ENCODE peak calls at places on chromosomes 13 and 19, in four cellular contexts. Q, Z, L and M are unnamed samples.

GRCh38 chr13:19810996-19811881 is 28.5 kb upstream of the PSPC1 start:
- DNase-seq in L (no peak), Z (peak; percentile 10), Q (no peak), M (no peak)

GRCh38 chr13:70994204-70994603 is 872.8 kb downstream of the DACH1 start:
- DNase-seq in Q (no peak), Z (no peak), L (no peak), M (no peak)

GRCh38 chr19:9622531-9622930 is 1.5 kb upstream of the ZNF561 start:
- DNase-seq in L (no peak), Q (no peak), Z (no peak), M (no peak)

GRCh38 chr13:42028113-42028799 is 20.2 kb upstream of the DGKH start:
- DNase-seq in Q (peak; percentile 9), Z (peak; percentile 68), L (no peak), M (no peak)

GRCh38 chr19:4506449-4507149 is 11.7 kb downstream of the PLIN4 start:
- DNase-seq in Q (no peak), Z (no peak), L (no peak), M (no peak)

GRCh38 chr19:16575282-16575681 is 3.1 kb upstream of the SLC35E1 start:
- DNase-seq in Z (no peak), L (no peak), Q (no peak), M (no peak)

GRCh38 chr13:75566658-75567057 is 17.1 kb downstream of the UCHL3 start:
- DNase-seq in L (no peak), Z (peak; percentile 31), Q (peak; percentile 2), M (peak; percentile 15)

GRCh38 chr19:43675269-43675879 is 5.4 kb upstream of the PLAUR start:
- DNase-seq in L (peak; percentile 34), Q (peak; percentile 78), Z (no peak), M (no peak)

GRCh38 chr19:4172861-4173473 is 9.4 kb downstream of the SIRT6 start:
- DNase-seq in Z (no peak), L (no peak), Q (peak; percentile 17), M (peak; percentile 84)

GRCh38 chr13:51838235-51838846 is 6.6 kb downstream of the TMEM272 start:
- DNase-seq in Q (no peak), Z (no peak), L (no peak), M (no peak)

GRCh38 chr13:44470623-44471562 is 97.3 kb downstream of the SERP2 start:
- DNase-seq in L (no peak), Z (peak; percentile 29), Q (no peak), M (no peak)

GRCh38 chr13:64371045-64371444 is 2859.1 kb downstream of the PCDH9 start:
- DNase-seq in Z (no peak), L (no peak), Q (no peak), M (no peak)

GRCh38 chr19:18224525-18225354 is 1.5 kb downstream of the PDE4C start:
- DNase-seq in Q (peak; percentile 89), Z (peak; percentile 95), L (peak; percentile 80), M (peak; percentile 99)

GRCh38 chr19:41929536-41930071 is 1.4 kb upstream of the ERFL start:
- DNase-seq in Q (no peak), L (no peak), Z (no peak), M (no peak)

GRCh38 chr13:36919206-36919832 is 719 bp downstream of the SMAD9 start:
- DNase-seq in Q (no peak), Z (peak; percentile 83), L (no peak), M (peak; percentile 75)

GRCh38 chr13:20997301-20998061 is 63.9 kb downstream of the LATS2 start:
- DNase-seq in L (no peak), Q (no peak), Z (no peak), M (no peak)

GRCh38 chr13:112575680-112576079 is 12.3 kb downstream of the TUBGCP3 start:
- DNase-seq in Q (no peak), Z (no peak), L (no peak), M (peak; percentile 35)

GRCh38 chr13:20526664-20527063 is 1.0 kb upstream of the CRYL1 start:
- DNase-seq in L (no peak), Q (no peak), Z (peak; percentile 20), M (no peak)

GRCh38 chr19:50205681-50206138 is 2.3 kb downstream of the MYH14 start:
- DNase-seq in Z (no peak), L (no peak), Q (no peak), M (no peak)

GRCh38 chr13:113774177-113775107 is 15.4 kb downstream of the TMEM255B start:
- DNase-seq in Z (no peak), L (no peak), Q (peak; percentile 19), M (peak; percentile 50)

GRCh38 chr19:54156953-54157352 is 2.6 kb downstream of the LENG1 start:
- DNase-seq in Z (no peak), Q (no peak), L (no peak), M (no peak)

GRCh38 chr19:10796653-10797052 is 39.4 kb downstream of the TMED1 start:
- DNase-seq in Z (no peak), L (no peak), Q (no peak), M (no peak)

GRCh38 chr13:75661443-75661842 is 25.3 kb downstream of the LMO7 start:
- DNase-seq in L (no peak), Z (no peak), Q (no peak), M (no peak)

GRCh38 chr19:20503536-20503935 is 62.0 kb downstream of the ZNF737 start:
- DNase-seq in L (no peak), Q (no peak), Z (no peak), M (no peak)

GRCh38 chr19:20482721-20483120 is 82.9 kb downstream of the ZNF737 start:
- DNase-seq in Z (no peak), L (no peak), Q (no peak), M (no peak)

GRCh38 chr19:10139952-10140351 is 20.3 kb upstream of the EIF3G start:
- DNase-seq in Z (no peak), L (no peak), Q (no peak), M (no peak)

GRCh38 chr13:29892149-29892548 is 41.7 kb upstream of the UBL3 start:
- DNase-seq in Q (no peak), Z (no peak), L (no peak), M (no peak)

GRCh38 chr13:46654956-46655726 is 102.2 kb downstream of the LRCH1 start:
- DNase-seq in L (no peak), Q (no peak), Z (no peak), M (no peak)

GRCh38 chr13:46659413-46660065 is 106.6 kb downstream of the LRCH1 start:
- DNase-seq in Q (no peak), L (no peak), Z (peak; percentile 69), M (no peak)

GRCh38 chr13:46660408-46660807 is 107.4 kb downstream of the LRCH1 start:
- DNase-seq in L (no peak), Z (no peak), Q (no peak), M (no peak)

GRCh38 chr13:46656786-46657185 is 103.8 kb downstream of the LRCH1 start:
- DNase-seq in Z (no peak), Q (no peak), L (no peak), M (no peak)

DNA sequence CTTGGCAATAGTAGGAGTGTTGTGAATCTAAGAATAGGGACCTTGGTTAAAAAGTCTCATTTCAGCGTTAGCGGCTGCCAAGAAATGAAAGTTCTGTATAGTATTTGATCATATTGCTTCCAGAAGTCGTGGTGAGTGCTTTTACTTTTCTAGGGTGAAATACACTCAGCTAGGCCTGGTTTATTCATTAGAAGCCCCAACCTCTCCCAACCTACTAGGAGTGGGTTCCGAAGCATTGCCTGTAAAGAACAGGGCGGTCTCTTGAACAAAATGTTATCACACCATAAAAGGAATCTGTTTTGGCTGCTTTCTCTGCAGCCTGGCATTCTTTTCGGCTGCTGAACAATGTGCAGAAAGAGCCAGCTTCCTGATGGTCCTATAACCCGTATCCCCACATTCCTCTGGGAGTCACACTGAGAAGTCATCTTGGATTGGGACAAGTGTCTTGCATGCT is 102.8 kb downstream of the LRCH1 start:
- DNase-seq in L (no peak), Q (no peak), Z (no peak), M (no peak)
- TF ChIP-seq PBX3 in L (no peak), Q (no peak), Z (no peak), M (no peak)

GRCh38 chr19:15195381-15195964 is 5.3 kb downstream of the NOTCH3 start:
- DNase-seq in Z (no peak), L (no peak), Q (peak; percentile 33), M (peak; percentile 94)

GRCh38 chr19:15195987-15196682 is 4.7 kb downstream of the NOTCH3 start:
- DNase-seq in L (no peak), Z (no peak), Q (no peak), M (no peak)

GRCh38 chr19:15196683-15197005 is 4.2 kb downstream of the NOTCH3 start:
- DNase-seq in Q (no peak), Z (no peak), L (no peak), M (no peak)

GRCh38 chr19:15197275-15198005 is 3.4 kb downstream of the NOTCH3 start:
- DNase-seq in L (no peak), Q (no peak), Z (no peak), M (peak; percentile 67)

GRCh38 chr19:15194938-15195337 is 5.9 kb downstream of the NOTCH3 start:
- DNase-seq in L (no peak), Z (no peak), Q (no peak), M (no peak)
- TF ChIP-seq PBX3 in L (no peak), Z (no peak), Q (no peak), M (no peak)

DNA sequence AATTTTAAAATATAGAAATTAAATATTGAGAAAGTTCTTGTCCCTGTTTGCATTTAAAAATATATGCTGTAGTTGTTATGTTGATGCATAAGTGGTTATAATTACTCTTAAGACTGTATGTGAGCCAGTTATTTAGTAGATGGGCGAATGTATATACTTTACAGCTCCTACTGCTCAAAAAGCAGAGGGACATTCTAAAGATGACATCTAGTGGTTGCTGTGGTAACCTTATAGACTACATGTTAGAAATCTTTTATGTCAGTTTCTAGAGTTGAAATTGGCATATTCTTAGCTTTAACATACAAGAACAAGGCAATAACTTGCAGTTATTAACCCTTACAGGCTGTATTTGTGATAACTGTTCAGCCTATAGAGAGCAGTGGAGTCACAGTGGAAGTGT is 160.5 kb downstream of the OLFM4 start:
- DNase-seq in Q (no peak), Z (no peak), L (no peak), M (no peak)
- TF ChIP-seq PBX3 in Q (no peak), Z (no peak), L (no peak), M (no peak)

DNA sequence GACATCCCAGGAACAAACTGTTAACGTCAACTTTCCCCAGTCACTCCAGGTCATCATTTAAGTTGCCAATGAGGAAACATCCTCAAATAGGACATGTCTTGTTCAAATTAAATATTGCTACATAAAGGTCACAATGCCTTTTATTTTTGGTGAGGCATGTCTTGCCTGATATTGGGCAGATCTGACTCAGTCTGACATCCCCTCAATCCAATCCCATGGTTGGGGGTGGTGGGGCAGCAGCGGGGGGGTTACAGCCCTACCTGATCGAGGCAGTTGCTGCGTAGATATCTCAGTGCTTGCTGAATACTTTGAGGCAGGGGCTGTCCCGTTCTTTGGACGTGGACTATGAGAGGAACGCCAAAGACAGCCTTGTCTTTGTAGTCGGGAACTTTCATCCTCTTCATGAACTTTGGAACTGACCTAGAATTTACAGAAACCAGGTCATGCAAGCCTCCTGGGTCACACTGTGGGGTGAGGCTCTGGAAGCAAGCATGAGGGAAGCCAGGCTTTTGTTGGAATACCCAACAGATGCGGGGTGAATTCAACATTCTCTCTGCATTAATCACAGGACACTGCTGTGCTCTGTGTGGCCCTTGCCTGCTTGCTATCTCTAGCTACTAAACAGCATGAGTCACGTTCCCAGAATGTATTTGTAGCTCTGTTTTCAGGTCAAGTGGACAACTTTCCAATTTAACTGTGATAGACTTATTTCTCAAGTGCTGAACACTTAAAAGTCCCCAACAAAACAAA is 109.8 kb downstream of the KL start:
- DNase-seq in L (no peak), Z (peak; percentile 99), Q (peak; percentile 76), M (no peak)
- TF ChIP-seq PBX3 in L (no peak), Z (no peak), Q (no peak), M (peak; percentile 75)

GRCh38 chr13:27359203-27359821 is 65.1 kb upstream of the GTF3A start:
- DNase-seq in Z (peak; percentile 43), Q (peak; percentile 53), L (no peak), M (peak; percentile 78)
- TF ChIP-seq PBX3 in Z (no peak), Q (no peak), L (no peak), M (no peak)